ENCODE peak calls at places on chromosomes 11 and 22, in six cellular contexts. A, V, X, G, Q and T are unnamed samples.
A peak's percentile ranks its signal among the peaks of the same experiment; 100 is the strongest.

GRCh38 chr11:129067454-129067853 is 124.7 kb downstream of the ARHGAP32 start:
- DNase-seq in A (no peak), V (no peak), X (peak; percentile 12), G (no peak), Q (no peak), T (no peak)

GRCh38 chr22:49257551-49257951 is 570.1 kb downstream of the BRD1 start:
- DNase-seq in A (no peak), V (no peak), X (no peak), G (no peak), Q (no peak), T (no peak)

GRCh38 chr11:16986434-16987204 is 27.6 kb downstream of the PLEKHA7 start:
- DNase-seq in A (no peak), V (peak; percentile 5), X (no peak), G (peak; percentile 90), Q (no peak), T (peak; percentile 88)

GRCh38 chr11:116925050-116925449 is 87.6 kb upstream of the APOA1 start:
- DNase-seq in A (no peak), V (peak; percentile 79), X (no peak), G (no peak), Q (no peak), T (no peak)

GRCh38 chr11:47724041-47724729 is 9.0 kb upstream of the AGBL2 start:
- DNase-seq in A (peak; percentile 95), V (no peak), X (peak; percentile 89), G (no peak), Q (no peak), T (no peak)

GRCh38 chr11:35927730-35928129 is 16.1 kb upstream of the LDLRAD3 start:
- DNase-seq in A (peak; percentile 89), V (no peak), X (peak; percentile 38), G (peak; percentile 86), Q (no peak), T (peak; percentile 95)

GRCh38 chr11:122746050-122746478 is 90.5 kb downstream of the UBASH3B start:
- DNase-seq in A (no peak), V (peak; percentile 47), X (no peak), G (no peak), Q (no peak), T (no peak)

GRCh38 chr22:39183991-39184585 is 31.6 kb upstream of the CBX7 start:
- DNase-seq in A (peak; percentile 80), V (no peak), X (peak; percentile 63), G (peak; percentile 83), Q (peak; percentile 27), T (peak; percentile 48)

GRCh38 chr22:49507607-49508292 is 319.9 kb downstream of the BRD1 start:
- DNase-seq in A (no peak), V (no peak), X (no peak), G (no peak), Q (no peak), T (no peak)

GRCh38 chr11:1281326-1281973 is 28.0 kb downstream of the TOLLIP start:
- DNase-seq in A (no peak), V (no peak), X (no peak), G (peak; percentile 51), Q (no peak), T (no peak)

GRCh38 chr11:65611758-65612603 is 2.0 kb downstream of the MAP3K11 start:
- DNase-seq in A (no peak), V (no peak), X (peak; percentile 26), G (no peak), Q (no peak), T (no peak)

GRCh38 chr11:28834877-28835276 is 726.7 kb downstream of the METTL15 start:
- DNase-seq in A (peak; percentile 72), V (no peak), X (peak; percentile 97), G (no peak), Q (no peak), T (no peak)

GRCh38 chr11:134850566-134850965 is 438.5 kb upstream of the B3GAT1 start:
- DNase-seq in A (no peak), V (no peak), X (no peak), G (no peak), Q (no peak), T (no peak)

GRCh38 chr22:48893288-48894063 is 934.2 kb downstream of the BRD1 start:
- DNase-seq in A (no peak), V (peak; percentile 3), X (no peak), G (no peak), Q (no peak), T (no peak)

GRCh38 chr11:49995559-49995958 is 13.2 kb upstream of the OR4C12 start:
- DNase-seq in A (peak; percentile 28), V (peak; percentile 80), X (peak; percentile 50), G (no peak), Q (peak; percentile 46), T (peak; percentile 43)

GRCh38 chr11:1226226-1226961 is 3.5 kb downstream of the MUC5B start:
- DNase-seq in A (no peak), V (no peak), X (no peak), G (peak; percentile 70), Q (no peak), T (no peak)

GRCh38 chr22:45804986-45805325 is 133.3 kb downstream of the ATXN10 start:
- DNase-seq in A (peak; percentile 97), V (no peak), X (peak; percentile 98), G (no peak), Q (peak; percentile 82), T (peak; percentile 98)

GRCh38 chr22:19291580-19292261 is at the start of gene CLTCL1:
- DNase-seq in A (peak; percentile 73), V (peak; percentile 82), X (peak; percentile 58), G (peak; percentile 95), Q (peak; percentile 38), T (no peak)

GRCh38 chr11:59641156-59641555 is 25.6 kb upstream of the OSBP start:
- DNase-seq in A (no peak), V (no peak), X (peak; percentile 4), G (no peak), Q (no peak), T (no peak)

GRCh38 chr11:130945945-130946344 is 29.7 kb upstream of the SNX19 start:
- DNase-seq in A (peak; percentile 74), V (no peak), X (peak; percentile 94), G (no peak), Q (no peak), T (no peak)

GRCh38 chr11:126415669-126416420 is 60.4 kb downstream of the ST3GAL4 start:
- DNase-seq in A (peak; percentile 93), V (no peak), X (no peak), G (peak; percentile 91), Q (no peak), T (no peak)

GRCh38 chr11:132402056-132402684 is 1031.8 kb downstream of the NTM start:
- DNase-seq in A (peak; percentile 6), V (no peak), X (peak; percentile 51), G (no peak), Q (no peak), T (no peak)

GRCh38 chr11:94519478-94520084 is 7.3 kb downstream of the C11orf97 start:
- DNase-seq in A (peak; percentile 60), V (peak; percentile 56), X (peak; percentile 49), G (no peak), Q (peak; percentile 19), T (peak; percentile 46)

GRCh38 chr22:44668190-44668885 is 33.7 kb upstream of the PRR5 start:
- DNase-seq in A (no peak), V (no peak), X (no peak), G (peak; percentile 78), Q (no peak), T (no peak)

GRCh38 chr22:45090364-45090960 is 73.3 kb upstream of the NUP50 start:
- DNase-seq in A (peak; percentile 22), V (no peak), X (peak; percentile 65), G (no peak), Q (no peak), T (no peak)

GRCh38 chr11:17781221-17781620 is 46.6 kb downstream of the KCNC1 start:
- DNase-seq in A (no peak), V (no peak), X (no peak), G (no peak), Q (no peak), T (no peak)

GRCh38 chr11:6402561-6402981 is 12.3 kb downstream of the SMPD1 start:
- DNase-seq in A (no peak), V (peak; percentile 95), X (peak; percentile 39), G (no peak), Q (no peak), T (no peak)

DNA sequence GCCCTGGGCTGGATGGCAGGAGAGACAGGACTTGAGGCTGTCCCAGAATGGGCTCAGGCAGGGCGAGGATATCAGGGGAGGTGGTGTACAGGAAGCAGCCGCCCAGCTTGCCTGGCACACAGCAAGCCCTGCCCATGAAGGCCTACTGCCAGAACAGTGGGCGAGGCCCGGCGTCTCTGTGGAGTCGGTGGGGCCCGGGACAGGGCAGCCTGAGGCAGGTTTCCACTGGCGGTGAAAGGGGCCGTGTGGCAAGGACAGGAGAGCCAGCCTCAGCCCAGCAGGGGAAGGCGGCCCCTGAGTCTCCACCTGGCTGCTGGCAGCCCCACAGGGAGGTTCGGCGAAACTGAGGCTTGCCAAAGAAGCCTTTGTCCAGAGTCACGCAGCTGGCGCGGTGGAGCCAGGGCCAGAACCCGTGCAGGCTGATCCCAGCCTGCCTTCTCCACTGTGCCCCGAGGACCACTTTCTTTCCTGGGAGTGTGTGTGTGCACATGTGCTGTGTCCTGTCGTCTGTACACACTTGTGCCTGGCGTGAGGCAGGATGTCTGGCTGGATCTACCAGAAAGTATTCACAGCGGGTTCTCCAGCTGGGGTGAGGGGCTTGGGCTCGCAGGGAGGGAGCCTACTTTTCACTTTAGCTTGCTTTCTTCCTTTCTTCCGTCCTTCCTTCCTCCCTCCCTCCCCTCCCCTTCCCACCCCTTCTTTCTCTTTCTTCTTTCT is 1.2 kb downstream of the TSPO start:
- DNase-seq in A (peak; percentile 51), V (peak; percentile 33), X (peak; percentile 22), G (peak; percentile 93), Q (no peak), T (peak; percentile 71)
- H3K4me1 ChIP-seq in A (peaks cover 3% of the 10 kb centered on the region), V (peaks cover 27% of the 10 kb centered on the region), X (peaks cover 11% of the 10 kb centered on the region), G (peaks cover 17% of the 10 kb centered on the region), Q (peaks cover 9% of the 10 kb centered on the region), T (peaks cover 20% of the 10 kb centered on the region)

GRCh38 chr22:30238661-30239420 is 7.7 kb downstream of the LIF start:
- DNase-seq in A (peak; percentile 78), V (no peak), X (peak; percentile 87), G (peak; percentile 83), Q (no peak), T (peak; percentile 58)
- H3K4me1 ChIP-seq in A (peaks cover 46% of the 10 kb centered on the region), V (peaks cover 16% of the 10 kb centered on the region), X (peaks cover 63% of the 10 kb centered on the region), G (peaks cover 13% of the 10 kb centered on the region), Q (peaks cover 48% of the 10 kb centered on the region), T (peaks cover 69% of the 10 kb centered on the region)

DNA sequence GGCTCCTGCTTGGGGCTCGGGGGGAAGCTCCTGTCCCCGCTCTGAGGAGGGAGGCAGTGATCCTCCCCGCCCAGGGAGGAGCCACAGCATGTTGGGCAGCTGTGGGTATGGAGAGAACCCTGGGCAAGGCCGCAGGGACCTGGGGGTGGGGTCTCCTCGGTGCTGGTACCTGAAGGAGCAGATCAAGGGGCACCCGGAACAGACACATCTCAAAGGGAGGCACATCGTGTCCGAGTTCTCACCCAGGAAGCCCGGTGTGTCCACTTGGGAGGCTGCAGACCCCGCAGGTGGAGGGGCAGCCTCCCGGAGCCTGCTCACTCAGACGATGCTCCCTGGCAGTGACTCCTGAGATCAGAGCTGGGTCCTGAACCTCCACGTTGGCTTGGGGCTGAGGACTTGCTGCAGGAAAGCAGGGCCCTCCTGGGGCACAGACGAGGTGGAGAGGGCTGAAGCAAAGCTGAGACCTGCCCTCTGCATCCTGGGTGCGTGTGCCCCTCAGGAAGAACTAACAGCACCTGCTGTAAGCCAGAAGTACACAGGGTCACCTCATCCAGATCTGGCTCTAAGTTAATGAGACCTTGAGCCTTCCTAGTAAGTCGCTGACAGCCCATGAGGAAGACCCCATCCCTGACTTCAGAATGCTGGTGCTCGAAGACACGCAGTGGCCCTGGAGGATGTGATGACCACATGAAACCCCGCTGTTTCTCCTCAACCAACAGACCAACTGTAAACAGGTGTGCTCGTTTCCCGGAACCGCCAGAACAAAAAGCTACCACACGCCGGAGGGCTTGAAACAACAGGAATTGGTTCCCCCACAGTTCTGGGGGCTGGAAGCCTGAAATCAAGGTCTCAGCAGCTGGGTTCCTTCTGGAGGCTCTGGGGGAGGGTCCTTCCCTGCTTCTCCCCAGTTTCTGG is 5.9 kb upstream of the OSBPL5 start:
- DNase-seq in A (no peak), V (no peak), X (no peak), G (peak; percentile 46), Q (no peak), T (no peak)
- H3K4me1 ChIP-seq in A (peaks cover 7% of the 10 kb centered on the region), V (no peaks in the 10 kb centered on the region), X (peaks cover 14% of the 10 kb centered on the region), G (peaks cover 6% of the 10 kb centered on the region), Q (peaks cover 13% of the 10 kb centered on the region), T (no peaks in the 10 kb centered on the region)

GRCh38 chr22:42619261-42620063 is 4.8 kb upstream of the POLDIP3 start:
- DNase-seq in A (no peak), V (no peak), X (no peak), G (no peak), Q (no peak), T (no peak)
- H3K4me1 ChIP-seq in A (peaks cover 9% of the 10 kb centered on the region), V (peaks cover 38% of the 10 kb centered on the region), X (peaks cover 11% of the 10 kb centered on the region), G (peaks cover 14% of the 10 kb centered on the region), Q (peaks cover 24% of the 10 kb centered on the region), T (peaks cover 13% of the 10 kb centered on the region)